ENCODE peak calls at places on chromosomes 12 and 14, in seven cellular contexts. One of them, this sample, is unnamed.

GRCh38 chr12:123122649-123123048 is 28.2 kb downstream of the PITPNM2 start:
- DNase-seq in right lobe of liver: no peak
- DNase-seq in cardiac muscle cell: no peak
- DNase-seq in GM12865: no peak
- DNase-seq in AG04450: no peak
- DNase-seq in IMR-90: no peak
- DNase-seq in stomach: no peak
- DNase-seq in this sample: no peak

GRCh38 chr14:91751719-91752118 is 19.8 kb upstream of the CATSPERB start:
- DNase-seq in right lobe of liver: no peak
- DNase-seq in cardiac muscle cell: no peak
- DNase-seq in GM12865: no peak
- DNase-seq in AG04450: no peak
- DNase-seq in IMR-90: no peak
- DNase-seq in stomach: no peak
- DNase-seq in this sample: no peak

GRCh38 chr12:39368891-39369290 is 74.0 kb downstream of the KIF21A start:
- DNase-seq in right lobe of liver: no peak
- DNase-seq in cardiac muscle cell: no peak
- DNase-seq in GM12865: no peak
- DNase-seq in AG04450: no peak
- DNase-seq in IMR-90: no peak
- DNase-seq in stomach: no peak
- DNase-seq in this sample: no peak

GRCh38 chr14:77498120-77498979 is at the start of gene ISM2:
- DNase-seq in right lobe of liver: no peak
- DNase-seq in cardiac muscle cell: peak
- DNase-seq in GM12865: peak
- DNase-seq in AG04450: no peak
- DNase-seq in IMR-90: peak
- DNase-seq in stomach: peak
- DNase-seq in this sample: peak

GRCh38 chr12:56042430-56043203 is 899 bp downstream of the RPS26 start:
- DNase-seq in right lobe of liver: no peak
- DNase-seq in cardiac muscle cell: no peak
- DNase-seq in GM12865: no peak
- DNase-seq in AG04450: no peak
- DNase-seq in IMR-90: no peak
- DNase-seq in stomach: no peak
- DNase-seq in this sample: no peak

GRCh38 chr14:52694761-52695480 is 437 bp downstream of the ERO1A start:
- DNase-seq in right lobe of liver: peak
- DNase-seq in cardiac muscle cell: peak
- DNase-seq in GM12865: peak
- DNase-seq in AG04450: no peak
- DNase-seq in IMR-90: peak
- DNase-seq in stomach: peak
- DNase-seq in this sample: peak

GRCh38 chr14:101256266-101256665 is 305.0 kb upstream of the DIO3 start:
- DNase-seq in right lobe of liver: no peak
- DNase-seq in cardiac muscle cell: no peak
- DNase-seq in GM12865: no peak
- DNase-seq in AG04450: no peak
- DNase-seq in IMR-90: no peak
- DNase-seq in stomach: no peak
- DNase-seq in this sample: no peak

GRCh38 chr12:4268549-4269181 is 4.9 kb upstream of the CCND2 start:
- DNase-seq in right lobe of liver: no peak
- DNase-seq in cardiac muscle cell: no peak
- DNase-seq in GM12865: no peak
- DNase-seq in AG04450: no peak
- DNase-seq in IMR-90: no peak
- DNase-seq in stomach: no peak
- DNase-seq in this sample: no peak

GRCh38 chr12:9776795-9777194 is 16.1 kb upstream of the CD69 start:
- DNase-seq in right lobe of liver: no peak
- DNase-seq in cardiac muscle cell: no peak
- DNase-seq in GM12865: no peak
- DNase-seq in AG04450: no peak
- DNase-seq in IMR-90: no peak
- DNase-seq in stomach: no peak
- DNase-seq in this sample: no peak

GRCh38 chr12:50014342-50014741 is 11.0 kb downstream of the RACGAP1 start:
- DNase-seq in right lobe of liver: no peak
- DNase-seq in cardiac muscle cell: no peak
- DNase-seq in GM12865: no peak
- DNase-seq in AG04450: no peak
- DNase-seq in IMR-90: no peak
- DNase-seq in stomach: no peak
- DNase-seq in this sample: no peak

GRCh38 chr12:1573960-1574862 is 20.2 kb downstream of the FBXL14 start:
- DNase-seq in right lobe of liver: no peak
- DNase-seq in cardiac muscle cell: no peak
- DNase-seq in GM12865: no peak
- DNase-seq in AG04450: no peak
- DNase-seq in IMR-90: no peak
- DNase-seq in stomach: no peak
- DNase-seq in this sample: no peak

GRCh38 chr12:109720856-109721189 is 7.2 kb downstream of the FAM222A start:
- DNase-seq in right lobe of liver: no peak
- DNase-seq in cardiac muscle cell: no peak
- DNase-seq in GM12865: no peak
- DNase-seq in AG04450: no peak
- DNase-seq in IMR-90: no peak
- DNase-seq in stomach: no peak
- DNase-seq in this sample: no peak

DNA sequence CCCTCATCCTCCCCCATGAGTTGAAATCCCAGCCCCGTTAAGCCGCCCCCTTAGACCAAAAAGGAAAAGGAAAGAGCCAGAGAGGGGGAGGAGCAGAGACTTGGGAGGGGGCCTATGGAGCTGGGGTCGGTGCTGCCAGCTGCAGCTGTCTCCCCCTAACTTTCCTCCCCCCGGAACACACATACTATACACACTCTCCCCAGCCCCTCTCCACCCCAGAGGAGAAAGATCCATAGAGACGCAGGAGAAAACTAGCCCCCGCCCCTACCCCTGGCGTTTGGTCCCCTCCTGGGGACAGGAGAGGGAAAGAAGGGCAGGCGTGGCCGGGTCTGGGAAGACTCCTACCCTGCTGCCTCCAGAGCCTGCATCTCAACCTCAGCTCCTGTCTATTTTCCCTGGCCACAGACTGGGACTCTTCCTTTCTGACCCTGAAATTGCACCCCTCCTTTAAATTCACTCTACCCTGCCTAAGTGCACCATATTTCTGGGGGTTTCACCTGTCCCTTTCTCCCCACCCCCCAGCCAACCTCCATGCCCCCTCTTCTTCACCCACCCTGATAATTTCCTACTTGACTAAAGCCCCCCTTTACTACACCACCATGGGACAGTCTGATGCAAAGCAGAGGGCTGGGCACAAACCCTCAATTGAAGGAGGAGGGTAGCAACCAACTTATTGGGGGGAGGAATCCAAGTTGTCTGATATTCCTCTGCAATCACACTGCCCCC is 1.6 kb upstream of the HOXC9 start:
- DNase-seq in right lobe of liver: no peak
- DNase-seq in cardiac muscle cell: no peak
- DNase-seq in GM12865: no peak
- DNase-seq in AG04450: no peak
- DNase-seq in IMR-90: no peak
- DNase-seq in stomach: no peak
- DNase-seq in this sample: no peak
- H3K4me3 ChIP-seq in right lobe of liver: no peak
- H3K4me3 ChIP-seq in cardiac muscle cell: no peak
- H3K4me3 ChIP-seq in GM12865: no peak
- H3K4me3 ChIP-seq in AG04450: no peak
- H3K4me3 ChIP-seq in IMR-90: no peak
- H3K4me3 ChIP-seq in stomach: no peak
- H3K4me3 ChIP-seq in this sample: no peak

GRCh38 chr12:14284189-14284722 is 81.2 kb upstream of the ATF7IP start:
- DNase-seq in right lobe of liver: no peak
- DNase-seq in cardiac muscle cell: peak
- DNase-seq in GM12865: peak
- DNase-seq in AG04450: no peak
- DNase-seq in IMR-90: peak
- DNase-seq in stomach: no peak
- DNase-seq in this sample: peak
- TF ChIP-seq CTCF in right lobe of liver: no peak
- TF ChIP-seq CTCF in cardiac muscle cell: peak
- TF ChIP-seq CTCF in GM12865: peak
- TF ChIP-seq CTCF in AG04450: no peak
- TF ChIP-seq CTCF in IMR-90: no peak
- TF ChIP-seq CTCF in stomach: no peak
- TF ChIP-seq CTCF in this sample: no peak

DNA sequence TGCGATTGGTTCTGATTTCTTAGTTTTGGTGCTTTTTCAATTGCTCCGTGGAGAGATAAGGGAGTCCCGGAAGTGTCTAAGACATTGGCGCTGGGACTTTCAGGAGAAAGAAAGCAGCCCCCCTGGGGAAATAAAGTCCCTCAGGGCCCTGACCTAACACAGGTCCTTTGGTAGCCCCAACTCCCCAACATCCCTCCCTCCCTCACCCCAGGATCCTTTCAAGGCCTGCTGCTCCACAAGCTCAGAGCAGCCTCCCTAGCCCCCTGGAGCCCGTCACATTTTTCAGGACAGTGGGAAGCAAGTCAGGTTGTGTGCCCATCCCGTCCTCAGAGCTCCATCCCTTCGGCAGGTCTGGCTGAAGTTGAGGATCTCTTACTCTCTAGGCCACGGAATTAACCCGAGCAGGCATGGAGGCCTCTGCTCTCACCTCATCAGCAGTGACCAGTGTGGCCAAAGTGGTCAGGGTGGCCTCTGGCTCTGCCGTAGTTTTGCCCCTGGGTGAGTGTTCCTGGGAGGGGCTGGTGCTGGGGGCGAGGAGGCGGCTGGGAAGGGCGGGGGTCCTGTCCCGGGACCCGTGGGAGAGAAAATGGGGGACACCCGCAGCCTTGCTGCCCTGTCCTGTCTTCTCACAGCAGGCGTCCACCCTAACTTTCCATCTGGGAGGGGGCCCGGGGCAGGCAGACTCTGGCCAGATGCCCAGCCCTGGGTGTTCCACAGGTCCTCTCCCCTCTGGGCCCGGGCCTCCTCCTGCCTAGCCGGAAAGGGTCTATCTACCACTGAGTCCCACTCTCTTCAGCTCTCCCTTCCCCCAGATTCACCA is 950 bp downstream of the IFI27 start:
- DNase-seq in right lobe of liver: no peak
- DNase-seq in cardiac muscle cell: no peak
- DNase-seq in GM12865: no peak
- DNase-seq in AG04450: no peak
- DNase-seq in IMR-90: no peak
- DNase-seq in stomach: no peak
- DNase-seq in this sample: no peak
- H3K4me3 ChIP-seq in right lobe of liver: peak
- H3K4me3 ChIP-seq in cardiac muscle cell: no peak
- H3K4me3 ChIP-seq in GM12865: no peak
- H3K4me3 ChIP-seq in AG04450: no peak
- H3K4me3 ChIP-seq in IMR-90: no peak
- H3K4me3 ChIP-seq in stomach: peak
- H3K4me3 ChIP-seq in this sample: no peak

DNA sequence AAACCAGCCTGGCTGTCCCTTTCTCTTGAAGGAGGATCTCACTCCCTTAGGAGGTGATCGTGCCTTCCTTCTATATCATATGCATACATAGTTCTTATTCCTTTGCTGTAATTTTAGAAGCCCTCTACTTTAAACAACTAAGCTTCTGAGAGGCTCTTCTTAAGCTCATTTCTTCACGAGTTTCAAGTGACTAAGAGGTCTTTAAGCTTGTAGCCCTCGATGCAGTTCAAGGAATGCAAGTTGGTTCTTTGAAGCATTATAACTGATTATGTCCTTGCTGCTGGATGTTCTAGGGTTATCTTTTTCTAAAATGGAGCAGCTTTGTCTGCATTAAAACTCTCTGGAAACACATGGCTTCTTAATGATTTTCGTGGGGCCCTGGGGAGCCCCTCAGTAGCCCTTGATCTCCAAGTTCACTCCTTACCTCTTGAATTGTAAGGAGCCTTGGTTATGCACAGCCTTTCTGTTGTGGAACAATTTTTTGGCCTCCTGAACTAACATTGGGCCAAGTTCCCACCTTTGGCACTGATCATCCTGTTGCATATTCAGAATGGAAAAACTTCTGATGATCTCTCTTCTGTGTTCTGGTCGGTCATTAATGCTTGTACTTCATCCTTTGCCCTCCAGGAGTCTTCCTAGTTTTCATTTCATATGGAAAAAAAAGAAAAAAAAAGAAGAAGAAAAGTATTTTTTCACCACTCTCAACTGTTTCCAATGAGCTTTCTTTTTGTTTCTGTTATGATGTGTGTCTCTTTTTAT is 12.6 kb downstream of the RASSF8 start:
- DNase-seq in right lobe of liver: no peak
- DNase-seq in cardiac muscle cell: peak
- DNase-seq in GM12865: no peak
- DNase-seq in AG04450: no peak
- DNase-seq in IMR-90: no peak
- DNase-seq in stomach: no peak
- DNase-seq in this sample: no peak
- TF ChIP-seq CTCF in right lobe of liver: no peak
- TF ChIP-seq CTCF in cardiac muscle cell: peak
- TF ChIP-seq CTCF in GM12865: no peak
- TF ChIP-seq CTCF in AG04450: peak
- TF ChIP-seq CTCF in IMR-90: peak
- TF ChIP-seq CTCF in stomach: no peak
- TF ChIP-seq CTCF in this sample: peak

DNA sequence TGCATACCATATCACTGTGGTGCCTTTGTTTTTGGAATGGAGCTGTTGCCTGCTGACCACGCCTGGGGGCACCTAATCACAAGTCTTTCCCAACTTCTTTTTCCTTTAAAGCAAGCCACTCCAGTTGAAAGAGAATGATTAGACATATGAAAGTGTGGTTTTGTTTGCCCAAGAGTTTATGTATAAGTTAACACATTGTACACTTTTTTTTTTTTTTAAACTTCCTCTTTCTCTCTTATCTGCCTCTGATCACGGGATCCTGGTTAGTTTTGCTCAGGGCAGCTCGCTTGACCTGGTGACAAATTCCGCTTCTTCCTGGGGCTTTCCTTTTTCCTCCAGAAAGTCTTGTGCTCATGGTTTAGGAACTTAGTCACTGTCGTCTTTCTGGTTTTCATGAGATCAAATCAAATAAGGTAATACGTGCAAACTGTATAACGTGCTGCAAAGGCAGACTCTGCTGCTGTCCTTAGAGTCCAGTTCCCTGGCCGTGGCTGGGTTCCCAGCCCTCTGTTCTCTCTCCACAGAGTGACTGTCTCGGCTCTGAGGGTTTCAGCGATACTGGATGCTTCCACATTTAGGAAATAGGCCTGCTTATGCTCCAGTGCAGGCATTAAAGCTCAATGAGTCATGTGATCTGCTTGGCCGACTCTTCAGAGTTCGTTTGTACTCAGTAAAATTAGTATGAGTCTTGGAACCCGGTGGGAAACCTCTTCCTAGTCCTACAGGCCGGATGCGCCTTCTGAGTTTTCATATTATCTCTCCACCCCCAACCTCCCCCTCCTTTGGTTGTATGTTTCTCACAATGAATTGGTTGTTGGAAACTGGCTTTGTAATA is 15.2 kb downstream of the RASSF3 start:
- DNase-seq in right lobe of liver: peak
- DNase-seq in cardiac muscle cell: peak
- DNase-seq in GM12865: peak
- DNase-seq in AG04450: peak
- DNase-seq in IMR-90: peak
- DNase-seq in stomach: peak
- DNase-seq in this sample: peak
- H3K4me3 ChIP-seq in right lobe of liver: no peak
- H3K4me3 ChIP-seq in cardiac muscle cell: no peak
- H3K4me3 ChIP-seq in GM12865: peak
- H3K4me3 ChIP-seq in AG04450: peak
- H3K4me3 ChIP-seq in IMR-90: peak
- H3K4me3 ChIP-seq in stomach: peak
- H3K4me3 ChIP-seq in this sample: peak

GRCh38 chr14:24114536-24115450 is at the start of the genes DCAF11 and NRL:
- DNase-seq in right lobe of liver: peak
- DNase-seq in cardiac muscle cell: peak
- DNase-seq in GM12865: peak
- DNase-seq in AG04450: peak
- DNase-seq in IMR-90: peak
- DNase-seq in stomach: peak
- DNase-seq in this sample: peak
- TF ChIP-seq CTCF in right lobe of liver: no peak
- TF ChIP-seq CTCF in cardiac muscle cell: no peak
- TF ChIP-seq CTCF in GM12865: no peak
- TF ChIP-seq CTCF in AG04450: no peak
- TF ChIP-seq CTCF in IMR-90: no peak
- TF ChIP-seq CTCF in stomach: no peak
- TF ChIP-seq CTCF in this sample: no peak

This sample was measured in fibroblast of pulmonary artery.